ENCODE peak calls at places on chromosome 14, in seven cellular contexts. C is HL-60, R is tibial nerve, W is tibial artery, H is AG04450, F is AG09309, O is AG09319. P is an unnamed sample.

GRCh38 chr14:76500480-76500879 is 124.5 kb downstream of the ESRRB start:
- DNase-seq in C (no peak), R (no peak), W (no peak), H (no peak), F (no peak), O (no peak), P (no peak)

GRCh38 chr14:78448483-78449094 is 278.4 kb downstream of the NRXN3 start:
- DNase-seq in C (no peak), R (peak), W (peak), H (no peak), F (no peak), O (no peak), P (no peak)

GRCh38 chr14:31029016-31029970 is 3.1 kb upstream of the STRN3 start:
- DNase-seq in C (no peak), R (no peak), W (no peak), H (no peak), F (no peak), O (no peak), P (no peak)

GRCh38 chr14:85978851-85979250 is 448.9 kb downstream of the FLRT2 start:
- DNase-seq in C (no peak), R (no peak), W (no peak), H (no peak), F (no peak), O (no peak), P (no peak)

GRCh38 chr14:57834961-57835360 is 30.9 kb downstream of the SLC35F4 start:
- DNase-seq in C (no peak), R (no peak), W (no peak), H (no peak), F (no peak), O (no peak), P (no peak)

GRCh38 chr14:92780444-92780843 is 13.7 kb upstream of the GOLGA5 start:
- DNase-seq in C (no peak), R (no peak), W (no peak), H (no peak), F (no peak), O (peak), P (no peak)

GRCh38 chr14:54606178-54606577 is 39.2 kb downstream of the SAMD4A start:
- DNase-seq in C (no peak), R (no peak), W (no peak), H (no peak), F (no peak), O (no peak), P (no peak)

GRCh38 chr14:84340938-84341337 is 1189.0 kb upstream of the FLRT2 start:
- DNase-seq in C (no peak), R (no peak), W (no peak), H (no peak), F (no peak), O (no peak), P (no peak)

GRCh38 chr14:20455355-20456300 is 602 bp downstream of the APEX1 start:
- DNase-seq in C (no peak), R (no peak), W (no peak), H (peak), F (peak), O (peak), P (no peak)

GRCh38 chr14:83568141-83568540 is 1961.8 kb upstream of the FLRT2 start:
- DNase-seq in C (no peak), R (no peak), W (no peak), H (no peak), F (no peak), O (no peak), P (no peak)

GRCh38 chr14:76597387-76597786 is 163.9 kb upstream of the VASH1 start:
- DNase-seq in C (no peak), R (no peak), W (peak), H (no peak), F (no peak), O (no peak), P (no peak)

GRCh38 chr14:90295870-90296516 is 35.7 kb downstream of the NRDE2 start:
- DNase-seq in C (peak), R (no peak), W (no peak), H (no peak), F (no peak), O (no peak), P (no peak)

GRCh38 chr14:97061198-97061597 is 264.0 kb downstream of the VRK1 start:
- DNase-seq in C (no peak), R (peak), W (peak), H (no peak), F (no peak), O (no peak), P (no peak)

GRCh38 chr14:102819176-102819628 is 42.0 kb downstream of the TRAF3 start:
- DNase-seq in C (no peak), R (no peak), W (no peak), H (no peak), F (no peak), O (no peak), P (no peak)

GRCh38 chr14:58297412-58297761 is 968 bp upstream of the ARID4A start:
- DNase-seq in C (no peak), R (no peak), W (peak), H (peak), F (no peak), O (no peak), P (no peak)

GRCh38 chr14:90717916-90718315 is 98.3 kb downstream of the TTC7B start:
- DNase-seq in C (no peak), R (no peak), W (no peak), H (no peak), F (peak), O (no peak), P (no peak)

GRCh38 chr14:70888681-70889175 is 18.5 kb upstream of the PCNX1 start:
- DNase-seq in C (no peak), R (no peak), W (no peak), H (no peak), F (peak), O (no peak), P (no peak)

GRCh38 chr14:90629471-90629870 is 186.8 kb downstream of the TTC7B start:
- DNase-seq in C (no peak), R (no peak), W (no peak), H (no peak), F (no peak), O (no peak), P (no peak)

GRCh38 chr14:73369433-73369832 is 88.9 kb downstream of the NUMB start:
- DNase-seq in C (no peak), R (no peak), W (no peak), H (no peak), F (no peak), O (no peak), P (no peak)

GRCh38 chr14:92421756-92422155 is 91.8 kb upstream of the RIN3 start:
- DNase-seq in C (no peak), R (no peak), W (no peak), H (no peak), F (peak), O (no peak), P (no peak)

GRCh38 chr14:61252354-61253063 is 28.6 kb downstream of the TMEM30B start:
- DNase-seq in C (peak), R (peak), W (peak), H (peak), F (peak), O (peak), P (peak)

GRCh38 chr14:64053694-64054669 is 201.2 kb downstream of the SYNE2 start:
- DNase-seq in C (no peak), R (no peak), W (no peak), H (no peak), F (no peak), O (no peak), P (no peak)

GRCh38 chr14:79551591-79551990 is 659.7 kb downstream of the DIO2 start:
- DNase-seq in C (no peak), R (no peak), W (no peak), H (no peak), F (no peak), O (no peak), P (no peak)

GRCh38 chr14:54490448-54490805 is 1.6 kb upstream of the GMFB start:
- DNase-seq in C (no peak), R (no peak), W (no peak), H (no peak), F (no peak), O (no peak), P (no peak)

GRCh38 chr14:71235865-71236264 is 328.6 kb downstream of the PCNX1 start:
- DNase-seq in C (peak), R (no peak), W (peak), H (no peak), F (peak), O (peak), P (no peak)

GRCh38 chr14:69973846-69974245 is 94.6 kb downstream of the SMOC1 start:
- DNase-seq in C (no peak), R (no peak), W (no peak), H (no peak), F (no peak), O (no peak), P (no peak)

GRCh38 chr14:94752575-94752974 is 17.3 kb downstream of the GSC start:
- DNase-seq in C (no peak), R (no peak), W (no peak), H (no peak), F (no peak), O (no peak), P (no peak)

GRCh38 chr14:104149617-104150141 is 11.3 kb downstream of the KIF26A start:
- DNase-seq in C (no peak), R (no peak), W (no peak), H (no peak), F (no peak), O (no peak), P (no peak)

GRCh38 chr14:58292192-58292591 is 6.2 kb upstream of the ARID4A start:
- DNase-seq in C (no peak), R (no peak), W (no peak), H (no peak), F (no peak), O (no peak), P (no peak)

GRCh38 chr14:88463318-88463717 is 77.9 kb downstream of the SPATA7 start:
- DNase-seq in C (no peak), R (no peak), W (no peak), H (no peak), F (no peak), O (no peak), P (no peak)

GRCh38 chr14:71036433-71036832 is 129.2 kb downstream of the PCNX1 start:
- DNase-seq in C (no peak), R (no peak), W (no peak), H (no peak), F (no peak), O (no peak), P (no peak)

GRCh38 chr14:102778616-102779351 is 1.5 kb downstream of the TRAF3 start:
- DNase-seq in C (no peak), R (no peak), W (no peak), H (no peak), F (no peak), O (no peak), P (no peak)

GRCh38 chr14:68873379-68873778 is 80.5 kb upstream of the ZFP36L1 start:
- DNase-seq in C (no peak), R (no peak), W (no peak), H (no peak), F (no peak), O (no peak), P (no peak)

GRCh38 chr14:54000341-54000811 is 43.8 kb upstream of the BMP4 start:
- DNase-seq in C (no peak), R (no peak), W (no peak), H (no peak), F (peak), O (no peak), P (no peak)

GRCh38 chr14:33657478-33657877 is 293.4 kb downstream of the EGLN3 start:
- DNase-seq in C (no peak), R (no peak), W (no peak), H (no peak), F (no peak), O (no peak), P (no peak)

GRCh38 chr14:105419055-105419304 is 647 bp upstream of the MTA1 start:
- DNase-seq in C (no peak), R (no peak), W (no peak), H (no peak), F (no peak), O (no peak), P (no peak)

GRCh38 chr14:59728294-59728693 is 142.3 kb downstream of the RTN1 start:
- DNase-seq in C (no peak), R (no peak), W (no peak), H (no peak), F (no peak), O (no peak), P (no peak)

GRCh38 chr14:61385002-61385685 is 63.8 kb downstream of the PRKCH start:
- DNase-seq in C (no peak), R (no peak), W (no peak), H (no peak), F (no peak), O (no peak), P (peak)

GRCh38 chr14:78598046-78598652 is 428.0 kb downstream of the NRXN3 start:
- DNase-seq in C (no peak), R (no peak), W (peak), H (no peak), F (no peak), O (no peak), P (no peak)

GRCh38 chr14:52792097-52792415 is 649 bp upstream of the GNPNAT1 start:
- DNase-seq in C (no peak), R (no peak), W (no peak), H (no peak), F (no peak), O (no peak), P (no peak)
- TF ChIP-seq CTCF in C (no peak), R (no peak), W (no peak), H (no peak), F (no peak), O (no peak), P (no peak)

GRCh38 chr14:23054000-23054811 is 3.1 kb downstream of the CDH24 start:
- DNase-seq in C (no peak), R (no peak), W (no peak), H (no peak), F (no peak), O (no peak), P (no peak)
- TF ChIP-seq CTCF in C (peak), R (no peak), W (no peak), H (no peak), F (peak), O (no peak), P (no peak)

GRCh38 chr14:28773176-28773575 is 6.6 kb downstream of the FOXG1 start:
- DNase-seq in C (no peak), R (no peak), W (no peak), H (no peak), F (no peak), O (no peak), P (no peak)
- TF ChIP-seq CTCF in C (no peak), R (no peak), W (no peak), H (no peak), F (no peak), O (no peak), P (no peak)

GRCh38 chr14:24310666-24311604 is at the start of gene LTB4R:
- DNase-seq in C (peak), R (no peak), W (peak), H (no peak), F (no peak), O (no peak), P (peak)
- TF ChIP-seq CTCF in C (no peak), R (peak), W (peak), H (peak), F (peak), O (peak), P (peak)

GRCh38 chr14:100303179-100303578 is 3.1 kb downstream of the SLC25A29 start:
- DNase-seq in C (no peak), R (no peak), W (no peak), H (no peak), F (no peak), O (no peak), P (no peak)
- TF ChIP-seq CTCF in C (peak), R (peak), W (peak), H (peak), F (peak), O (peak), P (peak)

GRCh38 chr14:56490379-56490778 is 89.2 kb upstream of the TMEM260 start:
- DNase-seq in C (no peak), R (no peak), W (no peak), H (no peak), F (no peak), O (peak), P (no peak)
- TF ChIP-seq CTCF in C (peak), R (peak), W (peak), H (peak), F (peak), O (peak), P (peak)